ENCODE peak calls at places on chromosomes 4 and X, in ten cellular contexts. B is colonic mucosa; H is fibroblast of the aortic adventitia; I is A549; Q is stimulated activated CD8-positive, alpha-beta memory T cell treated with anti-CD3 and anti-CD28 coated beads, Interleukin-15, amount 100 ng/mL, for 24 hours; G is NCI-H187; C is AG09309; R is pulmonary artery endothelial cell; O is choroid plexus epithelial cell; K is cardiac muscle cell. N is an unnamed sample.

GRCh38 chr4:105191621-105192210 is 45.0 kb downstream of the TET2 start:
- DNase-seq in I (no peak), G (peak), B (no peak), Q (no peak), R (no peak), O (peak), K (no peak), C (no peak), H (no peak), N (no peak)

GRCh38 chrX:150361070-150361776 is 1.9 kb upstream of the MAMLD1 start:
- DNase-seq in R (no peak), H (no peak), K (peak), Q (no peak), O (peak), B (no peak), G (no peak), I (peak), C (no peak), N (peak)

GRCh38 chr4:123640271-123640670 is 243.7 kb downstream of the SPRY1 start:
- DNase-seq in G (no peak), K (no peak), I (no peak), R (no peak), B (no peak), C (no peak), O (peak), H (peak), Q (no peak), N (no peak)

GRCh38 chr4:176193126-176193525 is 2.3 kb downstream of the SPATA4 start:
- DNase-seq in K (no peak), B (no peak), O (peak), Q (no peak), I (no peak), C (no peak), R (no peak), H (peak), G (no peak), N (no peak)

GRCh38 chr4:14743601-14744000 is 258.7 kb upstream of the CPEB2 start:
- DNase-seq in I (no peak), G (no peak), K (no peak), H (no peak), O (peak), C (no peak), R (no peak), Q (no peak), B (no peak), N (no peak)

GRCh38 chr4:95637047-95637600 is 88.4 kb upstream of the UNC5C start:
- DNase-seq in C (no peak), G (no peak), R (no peak), B (no peak), K (peak), H (peak), Q (no peak), O (peak), I (peak), N (no peak)

GRCh38 chrX:122816288-122816687 is 367.8 kb upstream of the GRIA3 start:
- DNase-seq in G (no peak), K (no peak), H (no peak), O (no peak), Q (no peak), I (no peak), B (no peak), C (no peak), R (no peak), N (no peak)

GRCh38 chrX:120672389-120672788 is 42.5 kb upstream of the C1GALT1C1 start:
- DNase-seq in C (peak), Q (no peak), G (no peak), R (peak), B (no peak), O (peak), K (no peak), I (peak), H (peak), N (no peak)

GRCh38 chrX:16696956-16697355 is 15.5 kb downstream of the CTPS2 start:
- DNase-seq in I (no peak), G (no peak), R (no peak), K (no peak), Q (no peak), H (no peak), O (no peak), B (no peak), C (no peak), N (no peak)

GRCh38 chr4:145101091-145101490 is 3.0 kb downstream of the ABCE1 start:
- DNase-seq in H (peak), R (no peak), G (no peak), Q (no peak), I (no peak), K (no peak), C (no peak), B (no peak), O (no peak), N (no peak)

GRCh38 chrX:46865281-46865680 is 28.4 kb downstream of the RP2 start:
- DNase-seq in R (peak), G (no peak), Q (no peak), B (no peak), K (no peak), O (peak), C (no peak), I (peak), H (peak), N (no peak)

GRCh38 chr4:54254116-54254914 is 25.2 kb downstream of the PDGFRA start:
- DNase-seq in C (no peak), G (no peak), R (no peak), Q (no peak), I (no peak), K (no peak), H (peak), B (no peak), O (peak), N (no peak)

GRCh38 chrX:38870386-38870895 is 69.2 kb downstream of the MID1IP1 start:
- DNase-seq in K (no peak), C (no peak), H (no peak), G (no peak), R (no peak), O (no peak), B (no peak), Q (no peak), I (no peak), N (no peak)

GRCh38 chr4:112889199-112889598 is 160.3 kb upstream of the ANK2 start:
- DNase-seq in C (no peak), B (no peak), H (no peak), K (no peak), G (no peak), R (no peak), I (no peak), O (no peak), Q (no peak), N (no peak)

GRCh38 chrX:20521245-20521644 is 254.5 kb upstream of the RPS6KA3 start:
- DNase-seq in C (peak), R (no peak), B (no peak), Q (no peak), I (peak), H (peak), K (no peak), G (no peak), O (peak), N (no peak)

GRCh38 chr4:48752726-48753125 is 27.4 kb downstream of the FRYL start:
- DNase-seq in Q (no peak), H (no peak), C (no peak), O (peak), B (no peak), G (no peak), K (no peak), R (peak), I (no peak), N (no peak)

GRCh38 chr4:56048621-56049427 is 100.1 kb downstream of the CEP135 start:
- DNase-seq in I (peak), K (peak), C (peak), O (peak), H (peak), G (peak), Q (no peak), B (peak), R (peak), N (peak)

GRCh38 chr4:75848891-75849290 is 53.4 kb downstream of the PPEF2 start:
- DNase-seq in O (peak), I (no peak), B (no peak), H (no peak), K (no peak), Q (no peak), G (no peak), R (no peak), C (no peak), N (no peak)

GRCh38 chrX:100512471-100512870 is 72.3 kb upstream of the TNMD start:
- DNase-seq in Q (no peak), K (peak), C (no peak), O (peak), G (no peak), H (peak), B (no peak), R (no peak), I (peak), N (no peak)

GRCh38 chr4:54213001-54213400 is 16.1 kb upstream of the PDGFRA start:
- DNase-seq in I (no peak), H (peak), O (no peak), G (no peak), R (no peak), C (no peak), K (no peak), Q (no peak), B (no peak), N (no peak)

GRCh38 chrX:40755291-40756249 is 20.2 kb upstream of the MED14 start:
- DNase-seq in I (no peak), K (peak), H (peak), C (no peak), B (no peak), O (peak), R (no peak), Q (no peak), G (no peak), N (no peak)

GRCh38 chr4:20592666-20593065 is 107.6 kb upstream of the PACRGL start:
- DNase-seq in B (no peak), C (no peak), K (no peak), H (peak), R (no peak), I (no peak), O (peak), Q (no peak), G (peak), N (no peak)

GRCh38 chrX:4253092-4253491 is 539.6 kb upstream of the PRKX start:
- DNase-seq in K (no peak), C (no peak), H (no peak), I (no peak), Q (no peak), G (no peak), O (no peak), B (no peak), R (no peak), N (no peak)

GRCh38 chr4:182880387-182881356 is 36.5 kb downstream of the DCTD start:
- DNase-seq in B (no peak), G (no peak), R (no peak), H (peak), Q (no peak), I (no peak), C (no peak), K (no peak), O (no peak), N (no peak)

GRCh38 chr4:8769645-8770517 is 101.8 kb downstream of the HMX1 start:
- DNase-seq in K (no peak), B (no peak), O (no peak), C (no peak), Q (no peak), R (no peak), I (no peak), H (no peak), G (no peak), N (peak)

GRCh38 chr4:25433966-25434667 is 57.1 kb downstream of the ANAPC4 start:
- DNase-seq in O (no peak), Q (no peak), R (no peak), G (no peak), C (no peak), I (no peak), K (no peak), H (no peak), B (no peak), N (no peak)

GRCh38 chr4:99624141-99624719 is 33.4 kb downstream of the C4orf54 start:
- DNase-seq in O (no peak), B (no peak), R (no peak), H (no peak), K (no peak), G (no peak), Q (no peak), I (no peak), C (no peak), N (no peak)

GRCh38 chr4:4591071-4591470 is 49.2 kb upstream of the STX18 start:
- DNase-seq in K (no peak), B (no peak), C (no peak), R (no peak), H (peak), Q (no peak), G (no peak), O (no peak), I (no peak), N (no peak)

GRCh38 chr4:169404959-169405358 is 134.2 kb upstream of the SH3RF1 start:
- DNase-seq in Q (no peak), G (no peak), C (no peak), B (no peak), K (no peak), H (peak), O (peak), I (peak), R (peak), N (no peak)

GRCh38 chr4:110830461-110830860 is 207.6 kb upstream of the PITX2 start:
- DNase-seq in K (no peak), C (no peak), R (no peak), G (no peak), O (no peak), H (no peak), I (no peak), Q (no peak), B (no peak), N (no peak)

GRCh38 chr4:11074581-11075241 is 354.0 kb downstream of the HS3ST1 start:
- DNase-seq in O (no peak), K (no peak), R (no peak), C (no peak), Q (no peak), H (no peak), B (no peak), I (no peak), G (no peak), N (no peak)

N was measured in activated naive CD4-positive, alpha-beta T cell treated with anti-CD3 and anti-CD28 coated beads, Interleukin-2, amount 50 U/mL, for 16 hours.